ENCODE peak calls at places on chromosomes 7 and 10, in nine cellular contexts. U is fibroblast of pulmonary artery, B is left lung, D is neural progenitor cell, C is NB4, N is MM.1S, F is mucosa of descending colon, Y is bronchial epithelial cell, R is uterus. I is an unnamed sample.

GRCh38 chr7:42886129-42886528 is 25.7 kb downstream of the C7orf25 start:
- DNase-seq in U (peak; percentile 40), B (no peak), D (no peak), C (peak; percentile 48), N (no peak), F (no peak), Y (peak; percentile 24), R (no peak), I (no peak)

GRCh38 chr7:44727346-44728262 is 21.0 kb upstream of the ZMIZ2 start:
- DNase-seq in U (peak; percentile 80), B (no peak), D (no peak), C (no peak), N (no peak), F (no peak), Y (peak; percentile 90), R (no peak), I (no peak)

GRCh38 chr7:101898019-101898575 is 80.7 kb downstream of the CUX1 start:
- DNase-seq in U (no peak), B (no peak), D (no peak), C (no peak), N (no peak), F (no peak), Y (no peak), R (no peak), I (no peak)

GRCh38 chr10:91589015-91589655 is 43.7 kb downstream of the PPP1R3C start:
- DNase-seq in U (peak; percentile 66), B (no peak), D (no peak), C (no peak), N (no peak), F (no peak), Y (no peak), R (peak; percentile 55), I (no peak)

GRCh38 chr7:1758417-1758858 is 88.4 kb downstream of the ELFN1 start:
- DNase-seq in U (peak; percentile 35), B (no peak), D (peak; percentile 64), C (peak; percentile 69), N (peak; percentile 38), F (no peak), Y (peak; percentile 18), R (no peak), I (no peak)

GRCh38 chr10:132131581-132132250 is 55.0 kb upstream of the DPYSL4 start:
- DNase-seq in U (no peak), B (peak; percentile 29), D (no peak), C (no peak), N (no peak), F (peak; percentile 34), Y (no peak), R (no peak), I (no peak)

GRCh38 chr10:25747038-25747437 is 187.0 kb upstream of the MYO3A start:
- DNase-seq in U (no peak), B (no peak), D (no peak), C (no peak), N (no peak), F (no peak), Y (peak; percentile 47), R (no peak), I (no peak)

GRCh38 chr10:94210465-94211186 is 152.1 kb downstream of the NOC3L start:
- DNase-seq in U (no peak), B (no peak), D (no peak), C (no peak), N (no peak), F (no peak), Y (no peak), R (no peak), I (no peak)

GRCh38 chr10:24008164-24009066 is 200.5 kb upstream of the KIAA1217 start:
- DNase-seq in U (peak; percentile 54), B (no peak), D (peak; percentile 38), C (no peak), N (no peak), F (no peak), Y (peak; percentile 84), R (no peak), I (no peak)

GRCh38 chr7:122886357-122887081 is at the start of gene CADPS2:
- DNase-seq in U (peak; percentile 87), B (peak; percentile 90), D (peak; percentile 92), C (no peak), N (peak; percentile 98), F (peak; percentile 86), Y (peak; percentile 58), R (peak; percentile 92), I (peak; percentile 36)

GRCh38 chr10:62582804-62583208 is 208.6 kb downstream of the ZNF365 start:
- DNase-seq in U (peak; percentile 96), B (peak; percentile 78), D (no peak), C (no peak), N (no peak), F (peak; percentile 72), Y (peak; percentile 67), R (peak; percentile 49), I (no peak)

GRCh38 chr7:2049111-2049781 is 183.5 kb downstream of the MAD1L1 start:
- DNase-seq in U (no peak), B (no peak), D (no peak), C (no peak), N (no peak), F (peak; percentile 26), Y (peak; percentile 5), R (no peak), I (no peak)

GRCh38 chr7:93566876-93567275 is 7.6 kb downstream of the CALCR start:
- DNase-seq in U (peak; percentile 9), B (no peak), D (no peak), C (no peak), N (no peak), F (no peak), Y (peak; percentile 53), R (no peak), I (no peak)

GRCh38 chr10:132500781-132501415 is 36.7 kb upstream of the INPP5A start:
- DNase-seq in U (no peak), B (no peak), D (no peak), C (no peak), N (no peak), F (no peak), Y (no peak), R (no peak), I (no peak)

GRCh38 chr10:121152935-121153334 is 301.8 kb downstream of the WDR11 start:
- DNase-seq in U (no peak), B (no peak), D (no peak), C (no peak), N (no peak), F (no peak), Y (no peak), R (no peak), I (no peak)

GRCh38 chr7:158343526-158343925 is 244.1 kb downstream of the PTPRN2 start:
- DNase-seq in U (no peak), B (no peak), D (no peak), C (no peak), N (no peak), F (no peak), Y (no peak), R (no peak), I (no peak)

GRCh38 chr7:151018421-151019129 is 5.7 kb downstream of the ATG9B start:
- DNase-seq in U (no peak), B (no peak), D (peak; percentile 66), C (no peak), N (no peak), F (no peak), Y (peak; percentile 19), R (no peak), I (no peak)
- H3K4me3 ChIP-seq in U (no peak overlapping the region), B (no peak overlapping the region), D (peak overlapping the region; percentile 34), C (no peak overlapping the region), N (peak overlapping the region; percentile 29), F (no peak overlapping the region), Y (peak overlapping the region; percentile 11), R (no peak overlapping the region), I (no peak overlapping the region)

DNA sequence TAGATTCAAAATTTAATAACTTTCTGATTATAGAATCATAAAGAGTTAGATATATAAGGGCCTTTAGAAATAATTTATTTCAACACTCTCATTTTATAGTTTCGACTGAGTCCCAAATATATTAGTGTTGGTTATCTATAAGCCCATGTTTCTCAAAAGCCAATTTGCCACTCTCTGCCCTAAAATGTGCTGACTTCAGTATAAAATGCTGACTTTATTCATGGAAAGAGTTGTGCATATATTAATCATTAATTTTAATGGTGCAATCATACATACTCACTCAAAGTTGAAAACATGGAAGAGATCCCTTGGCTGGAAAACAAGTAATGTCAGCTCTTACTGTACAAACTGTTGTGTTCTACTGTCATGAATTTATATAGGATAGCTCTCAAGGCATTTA is 19.4 kb downstream of the ZWINT start:
- DNase-seq in U (no peak), B (no peak), D (no peak), C (no peak), N (no peak), F (no peak), Y (no peak), R (no peak), I (no peak)
- TF ChIP-seq CTCF in U (no peak), B (no peak), D (no peak), C (no peak), N (no peak), F (no peak), Y (no peak), R (no peak), I (no peak)

GRCh38 chr7:36898186-36898585 is 173.9 kb upstream of the AOAH start:
- DNase-seq in U (no peak), B (no peak), D (no peak), C (no peak), N (no peak), F (no peak), Y (no peak), R (no peak), I (no peak)
- H3K4me3 ChIP-seq in U (no peak overlapping the region), B (no peak overlapping the region), D (no peak overlapping the region), C (no peak overlapping the region), N (no peak overlapping the region), F (no peak overlapping the region), Y (no peak overlapping the region), R (no peak overlapping the region), I (no peak overlapping the region)

GRCh38 chr7:140646931-140647647 is 6.5 kb upstream of the DENND2A start:
- DNase-seq in U (peak; percentile 35), B (no peak), D (peak; percentile 82), C (peak; percentile 65), N (peak; percentile 57), F (no peak), Y (peak; percentile 33), R (peak; percentile 65), I (no peak)

GRCh38 chr7:140643416-140643815 is 2.8 kb upstream of the DENND2A start:
- DNase-seq in U (no peak), B (no peak), D (no peak), C (no peak), N (no peak), F (no peak), Y (no peak), R (no peak), I (no peak)

GRCh38 chr7:140640727-140641531 is at the start of gene DENND2A:
- DNase-seq in U (peak; percentile 58), B (peak; percentile 64), D (peak; percentile 97), C (peak; percentile 41), N (no peak), F (peak; percentile 71), Y (no peak), R (peak; percentile 87), I (no peak)

GRCh38 chr7:140641532-140642191 is 1.0 kb upstream of the DENND2A start:
- DNase-seq in U (no peak), B (no peak), D (peak; percentile 42), C (no peak), N (no peak), F (no peak), Y (no peak), R (no peak), I (no peak)

DNA sequence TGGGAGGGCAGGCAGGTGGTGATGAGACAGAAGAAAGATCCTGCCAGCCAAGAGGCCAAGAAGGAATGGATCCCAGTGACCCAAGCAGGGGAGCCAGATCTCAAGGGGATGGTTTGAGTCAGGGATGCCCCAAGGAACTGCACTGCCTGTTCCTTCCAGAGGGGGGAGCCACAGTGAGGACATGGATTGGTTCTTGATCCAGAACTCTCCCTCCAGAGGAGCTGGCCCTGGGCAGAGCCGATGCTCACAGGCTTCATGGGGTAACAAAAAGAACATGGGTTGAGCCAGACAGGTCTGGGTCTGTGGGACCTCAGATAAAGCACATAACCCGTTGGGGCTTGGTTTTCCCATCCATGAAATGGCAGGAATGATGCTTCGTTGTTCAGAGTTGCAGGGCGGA is 4.6 kb upstream of the DENND2A start:
- DNase-seq in U (no peak), B (no peak), D (peak; percentile 31), C (peak; percentile 29), N (no peak), F (no peak), Y (no peak), R (no peak), I (no peak)
- TF ChIP-seq CTCF in U (peak; percentile 37), B (peak; percentile 34), D (peak; percentile 56), C (peak; percentile 70), N (peak; percentile 41), F (no peak), Y (peak; percentile 16), R (no peak), I (peak; percentile 65)